ENCODE peak calls at places on chromosomes 2 and 18, in five cellular contexts. V is K562; R is fibroblast of mammary gland; X is CD8-positive, alpha-beta T cell; L is neural progenitor cell. D is an unnamed sample.

GRCh38 chr2:30965085-30965484 is 157.8 kb upstream of the CAPN13 start:
- DNase-seq in V (no peak), R (no peak), X (no peak), L (no peak), D (no peak)

GRCh38 chr2:196592912-196593881 is 46.3 kb upstream of the CCDC150 start:
- DNase-seq in V (peak; percentile 11), R (peak; percentile 37), X (no peak), L (peak; percentile 88), D (peak; percentile 75)

GRCh38 chr2:171996021-171996420 is 3.7 kb upstream of the METAP1D start:
- DNase-seq in V (no peak), R (no peak), X (no peak), L (no peak), D (no peak)

GRCh38 chr2:8165550-8165949 is 516.3 kb upstream of the ID2 start:
- DNase-seq in V (no peak), R (no peak), X (no peak), L (no peak), D (no peak)

GRCh38 chr2:127100261-127101047 is 6.5 kb downstream of the BIN1 start:
- DNase-seq in V (no peak), R (no peak), X (no peak), L (no peak), D (no peak)

GRCh38 chr2:121297217-121297830 is 12.3 kb upstream of the TFCP2L1 start:
- DNase-seq in V (peak; percentile 41), R (peak; percentile 22), X (no peak), L (peak; percentile 72), D (peak; percentile 43)

GRCh38 chr2:168300460-168300859 is 53.1 kb upstream of the STK39 start:
- DNase-seq in V (no peak), R (peak; percentile 36), X (no peak), L (no peak), D (no peak)

GRCh38 chr2:69693472-69694450 is 48.2 kb upstream of the ANXA4 start:
- DNase-seq in V (no peak), R (no peak), X (peak; percentile 66), L (no peak), D (no peak)

GRCh38 chr18:13471971-13472628 is 253.5 kb downstream of the LDLRAD4 start:
- DNase-seq in V (no peak), R (no peak), X (no peak), L (peak; percentile 73), D (peak; percentile 40)

GRCh38 chr2:167862787-167863186 is 384.6 kb downstream of the STK39 start:
- DNase-seq in V (no peak), R (peak; percentile 52), X (no peak), L (no peak), D (no peak)

GRCh38 chr18:46679846-46680598 is 23.0 kb upstream of the LOXHD1 start:
- DNase-seq in V (no peak), R (no peak), X (no peak), L (no peak), D (no peak)

GRCh38 chr2:26172866-26173595 is at the start of gene GAREM2:
- DNase-seq in V (no peak), R (no peak), X (no peak), L (peak; percentile 78), D (peak; percentile 70)

GRCh38 chr18:24502621-24503020 is 42.2 kb downstream of the HRH4 start:
- DNase-seq in V (no peak), R (no peak), X (no peak), L (no peak), D (no peak)

GRCh38 chr18:5961097-5961827 is 65.9 kb upstream of the TMEM200C start:
- DNase-seq in V (no peak), R (no peak), X (no peak), L (no peak), D (no peak)

GRCh38 chr2:84885111-84885510 is 4.2 kb upstream of the TRABD2A start:
- DNase-seq in V (no peak), R (no peak), X (no peak), L (no peak), D (no peak)

GRCh38 chr2:226077031-226077430 is 677.5 kb downstream of the NYAP2 start:
- DNase-seq in V (no peak), R (peak; percentile 83), X (no peak), L (no peak), D (no peak)

GRCh38 chr2:26346454-26347053 is at the start of gene ADGRF3:
- DNase-seq in V (peak; percentile 73), R (peak; percentile 29), X (peak; percentile 68), L (peak; percentile 79), D (peak; percentile 56)

GRCh38 chr2:208440716-208441115 is 34.1 kb downstream of the PTH2R start:
- DNase-seq in V (no peak), R (no peak), X (no peak), L (peak; percentile 57), D (no peak)

GRCh38 chr2:60808330-60808801 is 52.3 kb downstream of the PAPOLG start:
- DNase-seq in V (peak; percentile 94), R (peak; percentile 38), X (peak; percentile 34), L (no peak), D (no peak)

GRCh38 chr2:241903121-241904010 is 33.8 kb downstream of the RTP5 start:
- DNase-seq in V (no peak), R (no peak), X (no peak), L (no peak), D (no peak)

GRCh38 chr2:170218456-170218855 is 40.5 kb downstream of the MYO3B start:
- DNase-seq in V (no peak), R (no peak), X (no peak), L (no peak), D (no peak)

GRCh38 chr2:167331636-167332232 is 443.5 kb downstream of the XIRP2 start:
- DNase-seq in V (no peak), R (no peak), X (no peak), L (peak; percentile 86), D (peak; percentile 51)

GRCh38 chr2:96537734-96538486 is 1.4 kb downstream of the ARID5A start:
- DNase-seq in V (no peak), R (no peak), X (peak; percentile 79), L (peak; percentile 49), D (no peak)

DNA sequence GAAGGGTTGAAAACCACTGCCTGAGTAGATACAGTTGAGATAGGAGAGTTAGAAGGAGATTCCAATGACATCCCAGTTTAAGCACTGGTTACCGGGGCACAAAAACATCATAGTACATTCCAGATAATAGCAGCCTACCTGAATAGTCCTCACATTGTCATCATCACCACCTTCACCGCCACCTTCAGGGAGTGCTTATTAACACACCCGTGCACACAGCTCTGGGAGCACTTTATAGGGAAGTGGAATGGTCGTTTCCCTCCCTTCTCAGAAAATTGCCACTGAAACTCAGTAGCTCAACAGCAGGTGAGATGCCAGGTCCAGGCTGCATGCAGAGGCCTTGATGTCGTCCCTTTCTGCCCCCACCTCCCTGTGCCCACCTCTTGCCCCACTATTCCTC is 8.2 kb downstream of the SERPINB7 start:
- DNase-seq in V (no peak), R (no peak), X (no peak), L (no peak), D (no peak)
- TF ChIP-seq CTCF in V (no peak), R (no peak), X (no peak), L (no peak), D (no peak)

GRCh38 chr2:224816816-224817215 is 100.7 kb upstream of the CCDC195 start:
- DNase-seq in V (no peak), R (peak; percentile 72), X (no peak), L (no peak), D (no peak)

GRCh38 chr2:224820283-224820991 is 104.3 kb upstream of the CCDC195 start:
- DNase-seq in V (no peak), R (peak; percentile 17), X (no peak), L (no peak), D (no peak)

GRCh38 chr2:224817676-224818075 is 101.5 kb upstream of the CCDC195 start:
- DNase-seq in V (no peak), R (no peak), X (no peak), L (no peak), D (no peak)

DNA sequence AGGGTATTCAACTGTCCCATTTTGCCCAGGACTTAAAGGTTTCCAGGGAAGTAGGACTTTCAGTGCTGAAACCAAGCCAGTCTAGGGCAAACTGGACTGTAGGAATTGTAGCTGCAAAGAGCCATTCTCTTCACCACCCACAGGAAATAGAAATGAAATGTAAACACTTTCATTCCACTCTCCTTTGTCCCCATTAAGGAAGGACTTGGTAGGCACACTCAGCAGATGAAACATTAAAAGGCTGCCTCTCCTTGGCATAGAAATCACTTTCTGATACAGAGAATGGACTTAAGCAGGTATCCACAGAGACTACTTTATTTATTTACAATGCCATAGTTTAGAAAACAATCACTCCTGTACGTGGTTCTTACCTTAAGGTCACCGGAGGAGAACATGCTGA is 102.9 kb upstream of the CCDC195 start:
- DNase-seq in V (no peak), R (no peak), X (no peak), L (no peak), D (no peak)
- TF ChIP-seq CTCF in V (no peak), R (no peak), X (no peak), L (no peak), D (no peak)

GRCh38 chr2:54772110-54772509 is 48.6 kb downstream of the EML6 start:
- DNase-seq in V (no peak), R (peak; percentile 79), X (no peak), L (no peak), D (no peak)

GRCh38 chr2:54775710-54776109 is 52.2 kb downstream of the EML6 start:
- DNase-seq in V (no peak), R (no peak), X (no peak), L (no peak), D (no peak)

GRCh38 chr2:54773233-54773632 is 49.8 kb downstream of the EML6 start:
- DNase-seq in V (no peak), R (no peak), X (no peak), L (no peak), D (no peak)

GRCh38 chr2:54772531-54772930 is 49.1 kb downstream of the EML6 start:
- DNase-seq in V (no peak), R (peak; percentile 26), X (no peak), L (no peak), D (no peak)

GRCh38 chr2:54773838-54774237 is 50.4 kb downstream of the EML6 start:
- DNase-seq in V (peak; percentile 15), R (peak; percentile 20), X (no peak), L (peak; percentile 19), D (no peak)
- TF ChIP-seq CTCF in V (peak; percentile 34), R (peak; percentile 37), X (no peak), L (peak; percentile 45), D (no peak)

GRCh38 chr2:106867231-106867943 is 18.6 kb downstream of the ST6GAL2 start:
- DNase-seq in V (no peak), R (no peak), X (no peak), L (peak; percentile 54), D (no peak)

GRCh38 chr2:106859498-106859897 is 26.5 kb downstream of the ST6GAL2 start:
- DNase-seq in V (peak; percentile 1), R (no peak), X (no peak), L (no peak), D (no peak)

GRCh38 chr2:106866636-106867035 is 19.3 kb downstream of the ST6GAL2 start:
- DNase-seq in V (no peak), R (peak; percentile 35), X (no peak), L (no peak), D (no peak)

GRCh38 chr2:106864051-106864450 is 21.9 kb downstream of the ST6GAL2 start:
- DNase-seq in V (no peak), R (no peak), X (no peak), L (no peak), D (no peak)

DNA sequence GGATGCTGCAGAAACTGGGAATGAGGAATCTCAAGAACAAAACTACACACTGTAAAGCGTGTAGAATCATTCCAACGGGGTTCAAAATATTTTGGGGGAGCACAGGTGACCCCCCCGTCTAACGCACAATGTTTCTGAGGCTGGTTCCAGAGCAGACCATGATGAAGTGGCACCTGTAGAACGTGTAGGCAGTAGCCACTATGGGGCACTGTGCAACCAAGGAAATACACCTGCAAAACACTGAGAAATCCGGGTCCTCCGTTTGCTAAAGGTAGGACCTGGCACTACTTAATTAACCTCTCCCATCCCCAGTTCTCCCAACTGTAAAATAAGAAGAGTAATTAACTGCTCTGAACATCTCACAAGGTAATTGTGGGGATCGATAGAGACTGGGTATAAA is 22.6 kb downstream of the ST6GAL2 start:
- DNase-seq in V (no peak), R (no peak), X (no peak), L (peak; percentile 20), D (no peak)
- TF ChIP-seq CTCF in V (no peak), R (peak; percentile 20), X (no peak), L (peak; percentile 49), D (no peak)